ENCODE peak calls at places on chromosomes 2 and 18, in nine cellular contexts. One of them, this sample, is unnamed.

GRCh38 chr18:45166341-45167108 is 448.8 kb upstream of the SLC14A2 start:
- DNase-seq in endothelial cell of umbilical vein: no peak
- DNase-seq in right lobe of liver: no peak
- DNase-seq in stomach: no peak
- DNase-seq in K562: no peak
- DNase-seq in NB4: no peak
- DNase-seq in breast epithelium: no peak
- DNase-seq in ovary: no peak
- DNase-seq in body of pancreas: no peak
- DNase-seq in this sample: peak

GRCh38 chr2:65159921-65160320 is 30.0 kb upstream of the RAB1A start:
- DNase-seq in endothelial cell of umbilical vein: no peak
- DNase-seq in right lobe of liver: no peak
- DNase-seq in stomach: no peak
- DNase-seq in K562: no peak
- DNase-seq in NB4: peak
- DNase-seq in breast epithelium: no peak
- DNase-seq in ovary: no peak
- DNase-seq in body of pancreas: peak
- DNase-seq in this sample: no peak

GRCh38 chr2:97693476-97693875 is 19.9 kb upstream of the ZAP70 start:
- DNase-seq in endothelial cell of umbilical vein: no peak
- DNase-seq in right lobe of liver: no peak
- DNase-seq in stomach: no peak
- DNase-seq in K562: no peak
- DNase-seq in NB4: no peak
- DNase-seq in breast epithelium: no peak
- DNase-seq in ovary: no peak
- DNase-seq in body of pancreas: no peak
- DNase-seq in this sample: no peak

GRCh38 chr2:163664610-163665009 is 71.2 kb downstream of the FIGN start:
- DNase-seq in endothelial cell of umbilical vein: no peak
- DNase-seq in right lobe of liver: no peak
- DNase-seq in stomach: no peak
- DNase-seq in K562: no peak
- DNase-seq in NB4: no peak
- DNase-seq in breast epithelium: no peak
- DNase-seq in ovary: no peak
- DNase-seq in body of pancreas: no peak
- DNase-seq in this sample: no peak

GRCh38 chr2:203824057-203824456 is 43.5 kb upstream of the CTLA4 start:
- DNase-seq in endothelial cell of umbilical vein: no peak
- DNase-seq in right lobe of liver: no peak
- DNase-seq in stomach: no peak
- DNase-seq in K562: no peak
- DNase-seq in NB4: no peak
- DNase-seq in breast epithelium: no peak
- DNase-seq in ovary: no peak
- DNase-seq in body of pancreas: no peak
- DNase-seq in this sample: no peak

GRCh38 chr2:128187032-128187654 is 96.1 kb downstream of the UGGT1 start:
- DNase-seq in endothelial cell of umbilical vein: peak
- DNase-seq in right lobe of liver: no peak
- DNase-seq in stomach: no peak
- DNase-seq in K562: peak
- DNase-seq in NB4: no peak
- DNase-seq in breast epithelium: no peak
- DNase-seq in ovary: no peak
- DNase-seq in body of pancreas: peak
- DNase-seq in this sample: no peak

GRCh38 chr18:57267368-57267767 is 85.0 kb upstream of the ST8SIA3 start:
- DNase-seq in endothelial cell of umbilical vein: no peak
- DNase-seq in right lobe of liver: no peak
- DNase-seq in stomach: no peak
- DNase-seq in K562: no peak
- DNase-seq in NB4: no peak
- DNase-seq in breast epithelium: no peak
- DNase-seq in ovary: no peak
- DNase-seq in body of pancreas: no peak
- DNase-seq in this sample: no peak

GRCh38 chr18:31500161-31500688 is 2.2 kb downstream of the DSG2 start:
- DNase-seq in endothelial cell of umbilical vein: no peak
- DNase-seq in right lobe of liver: no peak
- DNase-seq in stomach: no peak
- DNase-seq in K562: peak
- DNase-seq in NB4: peak
- DNase-seq in breast epithelium: no peak
- DNase-seq in ovary: no peak
- DNase-seq in body of pancreas: no peak
- DNase-seq in this sample: no peak

GRCh38 chr2:46381263-46381849 is 84.1 kb downstream of the EPAS1 start:
- DNase-seq in endothelial cell of umbilical vein: no peak
- DNase-seq in right lobe of liver: no peak
- DNase-seq in stomach: no peak
- DNase-seq in K562: no peak
- DNase-seq in NB4: peak
- DNase-seq in breast epithelium: no peak
- DNase-seq in ovary: no peak
- DNase-seq in body of pancreas: no peak
- DNase-seq in this sample: no peak

GRCh38 chr2:26314243-26314642 is 31.7 kb upstream of the SELENOI start:
- DNase-seq in endothelial cell of umbilical vein: no peak
- DNase-seq in right lobe of liver: no peak
- DNase-seq in stomach: no peak
- DNase-seq in K562: peak
- DNase-seq in NB4: no peak
- DNase-seq in breast epithelium: no peak
- DNase-seq in ovary: no peak
- DNase-seq in body of pancreas: no peak
- DNase-seq in this sample: no peak

GRCh38 chr2:61675204-61675603 is 137.0 kb upstream of the XPO1 start:
- DNase-seq in endothelial cell of umbilical vein: no peak
- DNase-seq in right lobe of liver: no peak
- DNase-seq in stomach: no peak
- DNase-seq in K562: no peak
- DNase-seq in NB4: no peak
- DNase-seq in breast epithelium: no peak
- DNase-seq in ovary: no peak
- DNase-seq in body of pancreas: no peak
- DNase-seq in this sample: no peak

GRCh38 chr2:61670591-61671503 is 132.7 kb upstream of the XPO1 start:
- DNase-seq in endothelial cell of umbilical vein: peak
- DNase-seq in right lobe of liver: peak
- DNase-seq in stomach: peak
- DNase-seq in K562: peak
- DNase-seq in NB4: no peak
- DNase-seq in breast epithelium: no peak
- DNase-seq in ovary: no peak
- DNase-seq in body of pancreas: peak
- DNase-seq in this sample: peak

GRCh38 chr2:61677306-61677705 is 139.2 kb upstream of the XPO1 start:
- DNase-seq in endothelial cell of umbilical vein: no peak
- DNase-seq in right lobe of liver: no peak
- DNase-seq in stomach: no peak
- DNase-seq in K562: no peak
- DNase-seq in NB4: no peak
- DNase-seq in breast epithelium: no peak
- DNase-seq in ovary: no peak
- DNase-seq in body of pancreas: no peak
- DNase-seq in this sample: no peak

DNA sequence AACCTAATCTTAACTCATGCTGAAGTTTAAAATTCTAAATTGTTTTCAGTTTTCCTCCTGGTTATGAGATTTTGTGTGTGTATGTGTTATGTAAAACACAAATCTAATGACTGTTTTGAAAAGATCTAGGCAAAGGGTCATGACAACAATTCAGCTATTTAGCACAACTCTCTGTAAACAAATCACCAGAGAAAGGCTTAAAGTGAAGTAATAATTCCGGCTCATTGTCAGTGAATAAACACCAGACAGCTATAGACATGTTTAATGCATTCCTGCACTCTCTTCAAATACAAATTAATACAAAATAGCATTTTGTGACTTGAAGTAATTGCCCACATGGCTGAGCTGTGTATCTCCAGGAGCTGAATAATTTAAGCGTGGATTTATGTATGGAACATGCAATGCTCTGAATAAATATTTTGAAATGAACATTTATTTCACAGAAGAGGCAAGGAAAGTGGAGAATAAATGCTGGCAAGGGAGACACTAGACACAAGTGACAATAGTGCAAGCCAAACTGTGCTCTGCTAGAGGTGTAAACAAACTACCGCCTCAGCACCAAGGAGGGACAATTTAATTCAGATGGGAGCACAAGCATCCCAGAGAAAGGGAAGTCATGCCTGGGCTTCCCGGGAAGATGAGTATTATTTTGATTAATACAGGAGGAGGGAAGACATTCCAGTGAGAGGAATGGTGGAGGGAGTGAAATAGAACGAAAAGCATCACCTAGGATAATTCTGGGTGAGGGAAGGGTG is 133.6 kb upstream of the XPO1 start:
- DNase-seq in endothelial cell of umbilical vein: no peak
- DNase-seq in right lobe of liver: no peak
- DNase-seq in stomach: no peak
- DNase-seq in K562: no peak
- DNase-seq in NB4: no peak
- DNase-seq in breast epithelium: no peak
- DNase-seq in ovary: no peak
- DNase-seq in body of pancreas: no peak
- DNase-seq in this sample: no peak
- H3K4me3 ChIP-seq in endothelial cell of umbilical vein: no peak
- H3K4me3 ChIP-seq in right lobe of liver: peak
- H3K4me3 ChIP-seq in stomach: peak
- H3K4me3 ChIP-seq in K562: no peak
- H3K4me3 ChIP-seq in NB4: no peak
- H3K4me3 ChIP-seq in breast epithelium: peak
- H3K4me3 ChIP-seq in ovary: peak
- H3K4me3 ChIP-seq in body of pancreas: no peak
- H3K4me3 ChIP-seq in this sample: peak

DNA sequence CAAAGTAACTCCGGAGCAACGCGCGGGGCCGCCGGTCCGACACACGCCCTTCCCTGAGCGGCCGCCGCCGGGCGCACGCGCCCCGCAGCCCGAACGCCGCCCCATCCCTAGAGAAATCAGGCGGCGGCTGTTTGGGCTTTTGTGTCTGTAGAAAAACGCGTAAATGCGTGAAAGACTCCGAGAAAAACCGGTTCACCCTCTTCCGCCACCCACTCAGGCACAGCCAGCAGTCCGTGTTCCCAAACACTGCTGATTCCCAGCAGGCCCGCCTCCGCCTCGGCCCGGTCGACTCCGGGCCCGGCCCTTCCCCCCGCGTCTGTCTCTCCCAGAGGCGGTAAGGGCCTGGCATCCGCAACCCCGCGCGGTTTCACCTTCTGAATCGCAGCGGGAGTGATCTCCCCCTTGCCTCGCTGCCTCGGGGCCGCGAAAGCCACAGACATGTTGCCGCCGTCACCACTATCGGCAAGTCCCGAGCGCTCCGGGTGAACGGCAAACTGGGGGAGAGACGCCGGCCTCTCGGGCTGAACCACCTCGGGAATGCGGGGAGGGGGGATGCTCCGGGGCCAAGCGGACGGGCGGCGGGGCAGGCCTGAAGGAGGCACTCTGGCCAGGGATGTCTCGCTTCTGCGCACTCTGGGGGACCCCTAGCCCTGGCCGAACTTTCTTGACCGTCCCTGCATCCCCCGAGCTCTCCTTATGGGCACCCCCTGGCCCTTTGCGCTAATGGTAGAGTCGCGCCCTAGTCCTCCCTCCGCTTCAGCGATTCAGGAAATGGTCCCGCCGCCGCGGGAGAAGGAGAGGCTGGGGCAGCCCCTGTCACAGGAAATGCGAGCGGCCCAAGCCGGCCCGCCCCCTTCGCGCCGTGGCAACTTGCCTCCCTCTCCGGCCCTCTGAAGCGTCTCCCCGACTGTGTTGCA is at the start of gene SS18:
- DNase-seq in endothelial cell of umbilical vein: peak
- DNase-seq in right lobe of liver: peak
- DNase-seq in stomach: peak
- DNase-seq in K562: peak
- DNase-seq in NB4: peak
- DNase-seq in breast epithelium: peak
- DNase-seq in ovary: peak
- DNase-seq in body of pancreas: peak
- DNase-seq in this sample: peak
- TF ChIP-seq POLR2A in endothelial cell of umbilical vein: peak
- TF ChIP-seq POLR2A in right lobe of liver: peak
- TF ChIP-seq POLR2A in stomach: no peak
- TF ChIP-seq POLR2A in K562: peak
- TF ChIP-seq POLR2A in NB4: peak
- TF ChIP-seq POLR2A in breast epithelium: peak
- TF ChIP-seq POLR2A in ovary: peak
- TF ChIP-seq POLR2A in body of pancreas: peak
- TF ChIP-seq POLR2A in this sample: peak

GRCh38 chr2:202270487-202270886 is 4.9 kb downstream of the NOP58 start:
- DNase-seq in endothelial cell of umbilical vein: no peak
- DNase-seq in right lobe of liver: no peak
- DNase-seq in stomach: no peak
- DNase-seq in K562: peak
- DNase-seq in NB4: no peak
- DNase-seq in breast epithelium: no peak
- DNase-seq in ovary: no peak
- DNase-seq in body of pancreas: no peak
- DNase-seq in this sample: no peak
- H3K4me3 ChIP-seq in endothelial cell of umbilical vein: no peak
- H3K4me3 ChIP-seq in right lobe of liver: no peak
- H3K4me3 ChIP-seq in stomach: no peak
- H3K4me3 ChIP-seq in K562: peak
- H3K4me3 ChIP-seq in NB4: peak
- H3K4me3 ChIP-seq in breast epithelium: no peak
- H3K4me3 ChIP-seq in ovary: no peak
- H3K4me3 ChIP-seq in body of pancreas: no peak
- H3K4me3 ChIP-seq in this sample: no peak

GRCh38 chr2:207332473-207333212 is 166.9 kb upstream of the KLF7 start:
- DNase-seq in endothelial cell of umbilical vein: peak
- DNase-seq in right lobe of liver: no peak
- DNase-seq in stomach: no peak
- DNase-seq in K562: no peak
- DNase-seq in NB4: peak
- DNase-seq in breast epithelium: no peak
- DNase-seq in ovary: no peak
- DNase-seq in body of pancreas: no peak
- DNase-seq in this sample: no peak

GRCh38 chr2:207331674-207332073 is 165.9 kb upstream of the KLF7 start:
- DNase-seq in endothelial cell of umbilical vein: no peak
- DNase-seq in right lobe of liver: no peak
- DNase-seq in stomach: no peak
- DNase-seq in K562: no peak
- DNase-seq in NB4: no peak
- DNase-seq in breast epithelium: no peak
- DNase-seq in ovary: no peak
- DNase-seq in body of pancreas: no peak
- DNase-seq in this sample: no peak

GRCh38 chr2:207330912-207331311 is 165.2 kb upstream of the KLF7 start:
- DNase-seq in endothelial cell of umbilical vein: peak
- DNase-seq in right lobe of liver: no peak
- DNase-seq in stomach: peak
- DNase-seq in K562: peak
- DNase-seq in NB4: peak
- DNase-seq in breast epithelium: no peak
- DNase-seq in ovary: no peak
- DNase-seq in body of pancreas: peak
- DNase-seq in this sample: no peak

GRCh38 chr2:207327513-207327912 is 161.8 kb upstream of the KLF7 start:
- DNase-seq in endothelial cell of umbilical vein: no peak
- DNase-seq in right lobe of liver: no peak
- DNase-seq in stomach: no peak
- DNase-seq in K562: no peak
- DNase-seq in NB4: no peak
- DNase-seq in breast epithelium: no peak
- DNase-seq in ovary: no peak
- DNase-seq in body of pancreas: no peak
- DNase-seq in this sample: no peak

GRCh38 chr2:207328944-207329386 is 163.2 kb upstream of the KLF7 start:
- DNase-seq in endothelial cell of umbilical vein: no peak
- DNase-seq in right lobe of liver: no peak
- DNase-seq in stomach: no peak
- DNase-seq in K562: no peak
- DNase-seq in NB4: no peak
- DNase-seq in breast epithelium: no peak
- DNase-seq in ovary: no peak
- DNase-seq in body of pancreas: no peak
- DNase-seq in this sample: no peak
- TF ChIP-seq POLR2A in endothelial cell of umbilical vein: no peak
- TF ChIP-seq POLR2A in right lobe of liver: no peak
- TF ChIP-seq POLR2A in stomach: no peak
- TF ChIP-seq POLR2A in K562: no peak
- TF ChIP-seq POLR2A in NB4: no peak
- TF ChIP-seq POLR2A in breast epithelium: no peak
- TF ChIP-seq POLR2A in ovary: no peak
- TF ChIP-seq POLR2A in body of pancreas: no peak
- TF ChIP-seq POLR2A in this sample: no peak